ENCODE peak calls at places on chromosomes 7 and 10, in four cellular contexts. I, R, U and H are unnamed samples.

GRCh38 chr7:105863876-105864275 is 12.5 kb downstream of the ATXN7L1 start:
- DNase-seq in U (no peak), I (no peak), R (no peak), H (no peak)

GRCh38 chr7:24917510-24918239 is 62.3 kb downstream of the OSBPL3 start:
- DNase-seq in I (peak), R (peak), U (no peak), H (no peak)

GRCh38 chr10:16720812-16721211 is 96.4 kb downstream of the RSU1 start:
- DNase-seq in R (no peak), I (no peak), U (no peak), H (no peak)

GRCh38 chr7:47571355-47572100 is 10.4 kb downstream of the TNS3 start:
- DNase-seq in U (no peak), I (peak), R (no peak), H (peak)

GRCh38 chr10:112122827-112123226 is 60.7 kb downstream of the GPAM start:
- DNase-seq in U (no peak), I (no peak), R (no peak), H (no peak)

GRCh38 chr7:146961617-146962016 is 845.0 kb downstream of the CNTNAP2 start:
- DNase-seq in R (no peak), I (no peak), U (no peak), H (peak)

GRCh38 chr10:93124580-93125318 is 51.1 kb downstream of the CYP26A1 start:
- DNase-seq in I (no peak), U (no peak), R (no peak), H (no peak)

GRCh38 chr10:93412801-93413200 is 69.3 kb downstream of the MYOF start:
- DNase-seq in U (no peak), I (no peak), R (no peak), H (no peak)

GRCh38 chr10:14456218-14456869 is 125.6 kb upstream of the FRMD4A start:
- DNase-seq in I (no peak), R (no peak), U (no peak), H (no peak)

GRCh38 chr10:84243759-84244158 is 1.1 kb upstream of the RGR start:
- DNase-seq in R (no peak), I (no peak), U (no peak), H (peak)

GRCh38 chr10:61010863-61011262 is 66.9 kb upstream of the RHOBTB1 start:
- DNase-seq in U (no peak), I (no peak), R (no peak), H (no peak)

GRCh38 chr10:43209651-43210141 is 57.2 kb downstream of the RASGEF1A start:
- DNase-seq in R (no peak), U (no peak), I (no peak), H (no peak)

GRCh38 chr7:2031496-2031895 is 201.2 kb downstream of the MAD1L1 start:
- DNase-seq in U (no peak), I (no peak), R (no peak), H (no peak)

GRCh38 chr7:116357776-116358670 is 141.5 kb upstream of the CAV2 start:
- DNase-seq in U (no peak), R (no peak), I (peak), H (no peak)

GRCh38 chr7:157041004-157041403 is 30.5 kb upstream of the MNX1 start:
- DNase-seq in U (no peak), R (no peak), I (peak), H (peak)

GRCh38 chr10:102773320-102773719 is 29.6 kb downstream of the WBP1L start:
- DNase-seq in R (no peak), U (no peak), I (peak), H (no peak)

GRCh38 chr7:93156884-93157283 is 8.7 kb upstream of the SAMD9L start:
- DNase-seq in R (no peak), U (no peak), I (peak), H (no peak)

GRCh38 chr7:47239927-47240570 is 341.9 kb downstream of the TNS3 start:
- DNase-seq in U (no peak), I (no peak), R (no peak), H (no peak)

GRCh38 chr10:67914777-67915340 is 30.4 kb downstream of the SIRT1 start:
- DNase-seq in R (no peak), I (no peak), U (no peak), H (no peak)

GRCh38 chr10:61634711-61635110 is 28.0 kb upstream of the CABCOCO1 start:
- DNase-seq in U (no peak), I (peak), R (no peak), H (no peak)

GRCh38 chr7:47792521-47793121 is 155.6 kb downstream of the PKD1L1 start:
- DNase-seq in I (no peak), R (no peak), U (no peak), H (peak)

GRCh38 chr10:50567384-50567783 is 56.4 kb downstream of the SGMS1 start:
- DNase-seq in I (no peak), U (no peak), R (no peak), H (no peak)

GRCh38 chr10:23331567-23332290 is 12.9 kb downstream of the C10orf67 start:
- DNase-seq in U (no peak), I (peak), R (no peak), H (no peak)

GRCh38 chr7:46091071-46091470 is 170.0 kb upstream of the IGFBP3 start:
- DNase-seq in R (no peak), I (no peak), U (no peak), H (no peak)

GRCh38 chr10:128254486-128254885 is 128.3 kb upstream of the MKI67 start:
- DNase-seq in R (no peak), U (no peak), I (no peak), H (no peak)

GRCh38 chr7:45179666-45180065 is 22.1 kb downstream of the RAMP3 start:
- DNase-seq in U (no peak), I (no peak), R (no peak), H (no peak)

GRCh38 chr7:88169717-88170320 is 50.0 kb downstream of the SRI start:
- DNase-seq in I (peak), U (no peak), R (no peak), H (no peak)

GRCh38 chr7:140661124-140661523 is 11.6 kb upstream of the ADCK2 start:
- DNase-seq in R (no peak), U (no peak), I (peak), H (no peak)

GRCh38 chr7:41451826-41452225 is 251.1 kb downstream of the INHBA start:
- DNase-seq in I (peak), U (no peak), R (no peak), H (no peak)

GRCh38 chr7:152522551-152522950 is 86.7 kb upstream of the KMT2C start:
- DNase-seq in U (no peak), I (no peak), R (no peak), H (no peak)

GRCh38 chr7:99004216-99004615 is 125.9 kb downstream of the TRRAP start:
- DNase-seq in U (no peak), R (no peak), I (no peak), H (no peak)

GRCh38 chr7:1917221-1918062 is 247.4 kb downstream of the ELFN1 start:
- DNase-seq in U (no peak), R (no peak), I (no peak), H (no peak)

GRCh38 chr7:108062250-108063014 is 59.5 kb upstream of the LAMB1 start:
- DNase-seq in R (no peak), I (peak), U (no peak), H (no peak)

GRCh38 chr10:62231371-62231770 is 37.3 kb downstream of the RTKN2 start:
- DNase-seq in R (no peak), I (peak), U (no peak), H (peak)

GRCh38 chr10:122494173-122494820 is 32.9 kb downstream of the HTRA1 start:
- DNase-seq in R (no peak), I (no peak), U (no peak), H (no peak)

DNA sequence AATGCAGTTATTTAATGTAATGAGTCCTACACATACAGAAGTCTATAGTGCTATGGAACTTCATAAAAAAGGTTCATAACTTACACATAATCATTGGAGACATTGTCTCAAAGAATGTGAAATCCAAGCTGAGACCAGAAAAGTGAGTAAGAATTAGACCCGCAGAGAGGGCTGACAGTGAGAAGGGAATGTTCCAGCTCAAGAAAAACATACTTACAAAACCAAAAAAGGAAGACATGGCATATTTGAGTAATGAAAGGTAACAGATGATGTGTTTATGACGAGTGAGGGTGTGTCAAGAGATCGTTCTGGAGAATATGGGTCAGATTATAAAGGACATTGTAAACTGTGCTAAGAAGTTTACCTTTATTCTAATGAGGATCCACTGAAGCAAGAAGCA is 566.5 kb downstream of the ATRNL1 start:
- DNase-seq in U (no peak), I (no peak), R (no peak), H (no peak)
- H4K5ac ChIP-seq in U (no peak), I (no peak), R (no peak), H (no peak)

DNA sequence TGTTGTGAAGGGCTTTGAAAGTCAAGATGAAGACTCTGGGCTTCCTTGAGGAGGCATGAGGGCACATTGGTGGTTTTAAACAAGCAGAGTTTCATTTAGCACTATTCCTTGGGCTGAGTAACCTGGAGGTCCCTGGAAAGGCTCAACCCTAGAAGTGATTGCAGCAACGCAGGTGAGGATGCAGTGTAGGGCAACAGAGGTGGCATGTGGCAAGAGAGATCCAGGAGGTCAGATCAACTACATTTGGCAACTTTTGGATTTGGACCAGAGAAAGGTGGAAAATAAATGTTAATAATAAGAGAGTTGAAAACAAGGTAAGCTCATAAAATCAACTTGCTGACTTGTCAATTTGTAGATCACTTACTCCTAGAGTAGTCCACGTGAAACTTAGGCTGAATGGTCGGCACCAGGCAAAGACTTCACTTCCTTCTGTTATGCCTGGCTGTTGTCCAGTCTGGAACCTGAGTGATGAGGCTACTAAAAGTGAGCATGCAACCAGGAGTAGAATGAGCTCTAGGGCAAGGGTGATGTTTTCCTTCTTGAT is 414.6 kb upstream of the ZMIZ1 start:
- DNase-seq in U (no peak), I (no peak), R (no peak), H (no peak)
- H2BK15ac ChIP-seq in U (no peak), I (no peak), R (no peak), H (no peak)

DNA sequence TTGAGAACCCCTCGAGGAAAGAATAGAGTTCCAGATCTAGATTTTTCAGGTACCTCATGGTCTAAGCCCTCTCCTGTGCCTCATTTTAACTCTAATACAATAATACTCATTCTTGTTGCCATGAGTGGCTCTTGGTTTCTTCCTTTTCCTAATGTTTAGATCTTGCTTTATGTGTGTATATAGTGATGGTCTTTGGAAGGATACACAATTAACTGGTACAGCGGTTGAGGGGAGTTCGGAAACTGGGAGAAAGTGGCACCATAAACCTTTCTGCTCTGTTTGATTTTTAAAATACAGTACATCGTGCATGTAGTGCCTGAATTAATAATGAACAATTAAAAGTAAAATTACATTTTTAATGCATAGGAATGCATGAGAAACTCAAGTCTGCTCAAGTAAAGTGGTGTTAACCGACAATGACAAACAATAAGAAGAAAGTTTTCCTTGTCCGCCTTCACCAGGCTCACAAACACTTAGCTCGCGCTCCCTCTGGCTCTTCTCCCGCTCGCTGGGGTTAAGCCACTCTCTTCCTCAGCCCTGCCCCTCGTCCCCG is 386 bp upstream of the EIF4EBP2 start:
- DNase-seq in R (no peak), U (no peak), I (no peak), H (no peak)
- H3K23ac ChIP-seq in R (no peak), U (no peak), I (no peak), H (no peak)

GRCh38 chr7:21675255-21675654 is 132.4 kb downstream of the DNAH11 start:
- DNase-seq in I (no peak), U (no peak), R (no peak), H (peak)
- H4K5ac ChIP-seq in I (no peak), U (no peak), R (no peak), H (no peak)

GRCh38 chr10:117552156-117552620 is 9.6 kb downstream of the EMX2 start:
- DNase-seq in U (peak), R (peak), I (no peak), H (peak)

GRCh38 chr10:117554371-117554770 is 11.8 kb downstream of the EMX2 start:
- DNase-seq in I (no peak), R (no peak), U (no peak), H (no peak)

GRCh38 chr10:117552759-117553158 is 10.2 kb downstream of the EMX2 start:
- DNase-seq in I (no peak), U (no peak), R (no peak), H (no peak)

GRCh38 chr10:117553815-117554172 is 11.2 kb downstream of the EMX2 start:
- DNase-seq in I (no peak), R (no peak), U (no peak), H (peak)

DNA sequence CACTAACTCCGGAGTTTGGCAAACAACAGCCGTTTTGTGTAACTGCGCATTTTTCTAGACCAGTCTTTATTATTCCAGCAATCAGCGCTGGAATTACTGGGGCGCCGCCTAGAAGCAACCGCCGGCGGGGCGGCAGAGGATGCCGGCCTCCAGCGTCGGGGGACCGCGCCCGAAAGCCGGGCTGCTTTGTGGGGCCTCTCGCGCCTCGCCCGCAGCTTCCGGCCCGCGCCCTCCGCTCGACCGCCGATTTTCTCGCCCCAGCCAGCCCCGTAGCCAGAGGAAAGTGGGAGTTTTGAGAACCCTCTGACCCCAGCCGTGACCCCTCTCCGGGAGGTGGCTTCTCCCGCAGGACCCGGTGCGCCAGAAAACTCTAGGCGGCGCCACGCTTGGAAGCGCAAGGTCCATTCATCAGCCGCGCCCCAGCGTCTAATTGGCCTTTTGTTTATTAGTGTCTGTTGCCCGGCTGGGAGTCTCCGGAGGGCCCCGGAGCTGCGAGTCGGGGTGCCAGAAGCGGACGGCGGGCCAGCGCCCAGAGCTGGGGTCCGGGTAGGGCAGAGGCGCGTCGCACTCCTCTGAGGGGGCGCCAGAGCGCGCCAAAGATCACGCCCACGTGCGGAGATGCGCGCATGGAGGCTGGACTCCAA is 10.7 kb downstream of the EMX2 start:
- DNase-seq in R (peak), U (peak), I (no peak), H (peak)
- H2BK15ac ChIP-seq in R (no peak), U (no peak), I (no peak), H (no peak)

DNA sequence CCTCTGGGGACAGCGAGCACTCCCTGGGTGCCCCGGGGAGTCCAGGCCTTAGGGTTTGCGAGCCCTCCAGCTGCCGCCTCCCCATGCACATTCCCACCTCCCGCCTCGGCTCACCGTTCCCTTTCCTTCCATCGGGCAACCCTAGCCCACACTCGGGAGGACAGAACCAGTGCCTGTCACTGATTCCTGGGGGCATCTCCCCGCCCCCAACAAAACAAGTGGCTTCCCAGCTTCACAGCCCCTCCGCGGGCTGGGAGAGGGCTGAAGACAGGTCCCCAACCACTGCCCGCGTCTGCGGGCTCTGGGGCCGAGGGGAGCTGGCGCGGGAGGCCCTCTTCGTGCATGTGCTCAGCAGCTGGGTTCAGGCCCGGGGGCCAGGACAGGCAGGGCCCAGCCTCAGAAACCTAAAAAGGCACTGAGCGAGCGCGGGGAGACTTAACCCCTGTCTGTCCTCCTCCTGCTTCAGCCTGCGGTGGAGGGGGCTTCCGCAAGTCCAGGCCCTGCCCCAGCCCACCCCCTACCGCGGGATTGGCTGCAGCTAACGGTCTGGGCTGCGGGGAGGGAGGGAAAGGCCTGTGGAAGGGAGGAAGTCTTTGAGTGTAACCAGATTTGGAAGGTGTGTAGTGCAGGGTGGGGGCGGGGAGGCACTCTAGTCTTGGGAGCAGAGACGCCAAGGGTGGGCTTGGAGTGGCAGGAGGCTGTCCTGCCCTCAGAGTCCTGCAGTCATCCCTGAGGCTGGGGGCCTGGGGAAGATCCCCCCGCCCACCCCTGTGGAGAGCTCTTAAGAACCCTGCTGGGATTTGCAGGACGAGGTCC is 1.2 kb downstream of the FLNC start:
- DNase-seq in R (peak), I (peak), U (peak), H (peak)
- H3K23ac ChIP-seq in R (no peak), I (peak), U (no peak), H (peak)

DNA sequence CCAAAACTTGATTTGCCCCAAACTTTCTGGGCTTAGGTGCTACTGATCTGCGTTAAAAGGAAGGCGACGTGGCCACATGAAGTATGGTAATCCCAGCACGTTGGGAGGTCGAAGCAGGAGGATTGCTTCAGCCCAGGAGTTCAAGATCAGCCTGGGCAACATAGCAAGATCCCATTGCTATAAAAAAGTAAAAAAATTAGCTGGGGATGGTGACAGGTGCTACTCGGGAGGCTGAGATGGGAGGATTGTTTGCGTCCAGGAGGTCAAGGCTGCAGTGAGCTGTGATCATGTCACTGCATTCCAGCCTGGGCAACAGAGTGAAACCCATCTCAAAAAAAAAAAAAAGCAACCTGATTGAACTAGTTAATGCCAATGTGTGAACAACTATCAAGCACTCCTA is 5.1 kb upstream of the CUL1 start:
- DNase-seq in I (no peak), U (no peak), R (no peak), H (no peak)
- H4K5ac ChIP-seq in I (no peak), U (no peak), R (no peak), H (no peak)

DNA sequence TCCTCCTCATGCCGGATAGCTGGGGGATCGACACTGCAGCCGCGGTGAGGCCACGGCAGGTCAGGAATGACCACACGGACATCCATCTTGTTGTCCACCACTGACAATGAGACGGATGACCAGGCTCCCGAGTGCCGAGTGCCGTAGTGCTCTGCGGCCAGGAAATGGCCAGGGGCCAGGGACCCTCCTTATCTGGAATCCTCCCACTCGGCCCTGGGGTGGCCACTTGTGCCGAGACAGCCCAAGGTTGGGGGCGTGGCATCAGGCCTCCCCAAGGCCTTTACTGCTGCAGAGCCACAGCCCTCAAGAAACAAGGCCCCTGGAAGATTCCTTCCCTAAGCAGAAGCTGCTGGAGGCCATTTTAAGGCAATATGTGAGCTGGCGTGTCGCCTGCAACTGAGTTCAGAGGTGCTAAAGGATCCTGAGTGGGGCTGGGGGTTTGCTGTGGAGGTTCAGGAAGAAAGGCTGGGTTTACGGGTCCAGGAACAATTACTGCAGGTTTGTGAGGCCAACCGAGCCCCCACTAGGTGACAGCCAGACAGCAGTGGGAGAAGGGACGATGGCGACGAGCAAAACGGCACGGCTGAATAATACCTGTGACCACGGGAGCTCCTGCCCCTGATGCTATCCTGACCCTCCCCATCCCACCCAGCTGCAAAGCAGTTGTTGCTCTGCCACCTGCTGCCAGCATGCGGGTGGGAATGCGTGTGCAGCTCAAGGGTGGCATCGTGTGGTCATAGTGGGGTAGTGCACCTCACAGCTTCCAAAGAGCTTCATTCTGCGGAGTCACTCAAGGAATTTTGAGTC is 31.6 kb upstream of the LEP start:
- DNase-seq in U (peak), R (peak), I (peak), H (peak)
- H2BK15ac ChIP-seq in U (no peak), R (peak), I (no peak), H (no peak)